ENCODE peak calls at places on chromosomes 4 and X, in four cellular contexts. F is hepatocyte, A is WTC11, Y is OCI-LY7. X is an unnamed sample.

GRCh38 chr4:60216752-60217151 is 983.4 kb upstream of the ADGRL3 start:
- DNase-seq in F (peak; percentile 18), A (no peak), Y (no peak), X (no peak)

GRCh38 chr4:186132577-186133277 is 28.2 kb downstream of the FAM149A start:
- DNase-seq in F (peak; percentile 63), A (peak; percentile 59), Y (peak; percentile 22), X (peak; percentile 28)

GRCh38 chr4:69818060-69818639 is 41.8 kb downstream of the SULT1E1 start:
- DNase-seq in F (no peak), A (no peak), Y (no peak), X (no peak)

GRCh38 chr4:179625391-179625790 is 2183.2 kb upstream of the AGA start:
- DNase-seq in F (no peak), A (no peak), Y (no peak), X (no peak)

GRCh38 chr4:129342820-129343219 is 246.9 kb downstream of the C4orf33 start:
- DNase-seq in F (peak; percentile 54), A (no peak), Y (no peak), X (no peak)

GRCh38 chr4:151676301-151676700 is 84.5 kb downstream of the GATB start:
- DNase-seq in F (no peak), A (no peak), Y (no peak), X (no peak)

GRCh38 chr4:10554694-10555093 is 97.5 kb upstream of the ZNF518B start:
- DNase-seq in F (peak; percentile 80), A (peak; percentile 56), Y (peak; percentile 54), X (peak; percentile 80)

GRCh38 chr4:34193451-34194154 is 2050.7 kb downstream of the ARAP2 start:
- DNase-seq in F (no peak), A (no peak), Y (no peak), X (no peak)

GRCh38 chr4:125390126-125390525 is 75.4 kb downstream of the FAT4 start:
- DNase-seq in F (no peak), A (no peak), Y (no peak), X (no peak)

GRCh38 chr4:102694791-102695190 is 66.0 kb downstream of the MANBA start:
- DNase-seq in F (no peak), A (no peak), Y (no peak), X (no peak)

GRCh38 chrX:313546-313945 is 5.0 kb downstream of the GTPBP6 start:
- DNase-seq in F (no peak), A (no peak), Y (no peak), X (no peak)

GRCh38 chr4:25813705-25814104 is 49.1 kb downstream of the SEL1L3 start:
- DNase-seq in F (no peak), A (no peak), Y (no peak), X (no peak)

GRCh38 chr4:144578681-144579080 is 67.3 kb upstream of the HHIP start:
- DNase-seq in F (no peak), A (no peak), Y (no peak), X (no peak)

GRCh38 chr4:78732332-78733104 is 43.6 kb upstream of the BMP2K start:
- DNase-seq in F (peak; percentile 25), A (no peak), Y (no peak), X (no peak)

GRCh38 chr4:147059064-147059731 is 113.5 kb upstream of the TTC29 start:
- DNase-seq in F (no peak), A (no peak), Y (peak; percentile 1), X (no peak)

GRCh38 chr4:105457997-105458396 is 15.9 kb downstream of the PPA2 start:
- DNase-seq in F (no peak), A (no peak), Y (no peak), X (no peak)

GRCh38 chr4:109078724-109079123 is 223.7 kb downstream of the COL25A1 start:
- DNase-seq in F (no peak), A (no peak), Y (no peak), X (no peak)

GRCh38 chr4:70624226-70624793 is 4.2 kb upstream of the ENAM start:
- DNase-seq in F (no peak), A (no peak), Y (no peak), X (no peak)

GRCh38 chr4:18071894-18072293 is 50.3 kb upstream of the LCORL start:
- DNase-seq in F (no peak), A (no peak), Y (no peak), X (no peak)

GRCh38 chrX:49172280-49172780 is 632 bp downstream of the PLP2 start:
- DNase-seq in F (peak; percentile 69), A (no peak), Y (peak; percentile 72), X (no peak)

GRCh38 chr4:161160718-161161117 is 1003.1 kb downstream of the FSTL5 start:
- DNase-seq in F (no peak), A (no peak), Y (no peak), X (no peak)
- TF ChIP-seq CTCF in F (no peak), A (no peak), Y (no peak), X (no peak)

DNA sequence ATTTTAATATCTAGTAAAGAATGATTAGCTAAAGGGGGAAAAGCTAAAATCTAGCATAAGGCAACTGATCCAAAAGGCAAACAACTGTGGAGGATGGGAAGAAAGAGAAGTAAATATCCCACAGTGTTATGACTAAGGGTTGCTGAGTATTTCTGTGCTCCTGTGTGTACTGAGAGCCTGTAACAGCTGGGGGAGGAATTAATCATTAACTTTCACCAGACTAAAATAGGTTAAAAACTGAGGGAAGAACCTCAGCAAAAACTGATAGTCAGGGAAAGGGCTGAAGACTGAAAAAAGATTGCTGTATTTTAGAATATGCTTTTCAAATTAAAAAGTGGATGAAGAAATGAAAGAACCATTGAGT is 365.9 kb downstream of the CXXC4 start:
- DNase-seq in F (peak; percentile 57), A (no peak), Y (no peak), X (no peak)
- TF ChIP-seq CTCF in F (no peak), A (no peak), Y (no peak), X (no peak)

DNA sequence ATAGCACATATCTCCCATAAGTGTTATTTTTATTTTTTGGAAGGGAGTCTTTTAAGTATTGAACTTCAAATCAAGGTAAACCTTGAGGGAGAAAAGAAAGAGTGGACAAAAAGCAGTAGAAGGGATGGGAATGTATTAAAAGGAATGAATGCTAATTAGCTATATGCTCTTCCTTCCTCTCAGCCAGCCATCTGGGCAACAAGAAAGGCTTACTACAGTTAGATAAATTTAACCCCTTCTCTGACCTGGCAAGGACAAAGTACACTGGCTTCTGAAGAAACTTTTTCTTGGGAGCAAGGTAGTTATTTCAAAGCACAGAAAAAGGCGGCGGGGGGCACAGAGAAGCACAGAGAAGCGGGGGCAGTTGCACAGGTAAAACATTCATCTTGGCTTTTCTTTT is 54.6 kb downstream of the GAB1 start:
- DNase-seq in F (no peak), A (no peak), Y (peak; percentile 81), X (no peak)
- TF ChIP-seq CTCF in F (no peak), A (no peak), Y (no peak), X (no peak)

DNA sequence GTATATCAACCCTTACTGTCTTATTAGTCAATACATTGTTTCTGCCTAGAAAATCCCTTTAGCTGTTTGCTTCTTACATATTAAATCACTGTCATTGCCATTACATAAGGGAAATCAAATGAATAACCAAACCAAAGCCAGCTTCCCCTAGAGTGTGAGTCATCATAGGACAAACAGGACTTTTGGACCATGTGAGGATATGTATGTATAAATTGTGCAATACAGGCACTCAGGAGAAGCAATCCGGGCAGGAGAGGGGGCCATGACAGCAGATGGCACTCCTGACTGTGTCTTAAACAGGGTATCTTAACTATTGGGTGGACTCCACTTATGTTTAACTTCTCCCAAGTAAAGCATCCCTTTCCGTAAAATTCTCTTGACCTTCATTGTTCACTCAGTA is 508.4 kb upstream of the ARX start:
- DNase-seq in F (peak; percentile 59), A (no peak), Y (no peak), X (no peak)
- TF ChIP-seq CTCF in F (peak; percentile 24), A (no peak), Y (no peak), X (no peak)

X was measured in neural crest cell.